ENCODE peak calls at places on chromosomes 7 and 10, in ten cellular contexts. G is ELR; B is body of pancreas; R is ACHN; O is T-helper 2 cell treated with Interferon-gamma antibody and Interleukin-4, amounts not matched to agents 5 μg/mL and 100 μg/mL, for 36 hours; P is right cardiac atrium; X is psoas muscle; W is activated T-helper 1 cell treated with anti-CD3 and anti-CD28 coated beads, Interleukin-12 subunit alpha, Interleukin-12 subunit beta, Interleukin-2, Interleukin-4 antibody, amounts not matched to agents 30 ng/mL and 10 ng/mL and 1 ng/mL, durations not matched to agents 14 hours and 24 hours and 36 hours; D is MV-4-11; A is amygdala. E is an unnamed sample.

GRCh38 chr7:49333180-49333881 is 409.0 kb downstream of the CDC14C start:
- DNase-seq in X (no peak), A (no peak), R (no peak), O (no peak), W (no peak), P (no peak), D (no peak), G (no peak), B (no peak), E (no peak)

GRCh38 chr7:100489121-100489520 is 5.4 kb downstream of the NYAP1 start:
- DNase-seq in B (no peak), O (no peak), W (no peak), P (no peak), A (no peak), R (no peak), X (no peak), D (no peak), G (no peak), E (no peak)

GRCh38 chr7:15433154-15433553 is 128.7 kb downstream of the AGMO start:
- DNase-seq in X (no peak), A (no peak), R (no peak), B (no peak), P (no peak), G (no peak), O (no peak), D (no peak), W (no peak), E (no peak)

GRCh38 chr7:127754457-127754856 is 102.5 kb downstream of the SND1 start:
- DNase-seq in P (no peak), D (no peak), A (no peak), X (no peak), B (no peak), G (no peak), R (no peak), W (no peak), O (no peak), E (no peak)

GRCh38 chr7:107180378-107180777 is 11.6 kb downstream of the HBP1 start:
- DNase-seq in O (no peak), X (peak), D (no peak), A (no peak), G (peak), R (peak), W (no peak), B (peak), P (peak), E (no peak)

GRCh38 chr10:35172574-35172973 is 45.9 kb downstream of the CREM start:
- DNase-seq in X (peak), B (no peak), O (no peak), P (peak), G (no peak), W (no peak), R (no peak), D (no peak), A (no peak), E (no peak)

GRCh38 chr7:157963526-157963925 is 624.1 kb downstream of the PTPRN2 start:
- DNase-seq in W (no peak), P (no peak), X (no peak), B (no peak), D (no peak), A (no peak), O (no peak), R (no peak), G (no peak), E (no peak)

GRCh38 chr10:132667613-132668394 is 118.1 kb downstream of the NKX6-2 start:
- DNase-seq in A (no peak), P (no peak), X (peak), B (no peak), D (no peak), O (no peak), W (no peak), R (peak), G (peak), E (no peak)

GRCh38 chr10:69685802-69686585 is 55.9 kb downstream of the FAM241B start:
- DNase-seq in P (peak), W (no peak), D (no peak), A (no peak), B (peak), O (no peak), G (no peak), R (no peak), X (peak), E (no peak)

GRCh38 chr10:4865945-4866661 is 40.1 kb downstream of the AKR1E2 start:
- DNase-seq in G (peak), A (no peak), D (peak), R (no peak), P (no peak), B (no peak), X (no peak), W (no peak), O (no peak), E (no peak)

GRCh38 chr7:155897758-155898386 is 85.6 kb upstream of the SHH start:
- DNase-seq in X (peak), A (no peak), G (no peak), O (no peak), P (no peak), B (no peak), D (no peak), R (no peak), W (no peak), E (no peak)

GRCh38 chr10:128468462-128468861 is 342.2 kb upstream of the MKI67 start:
- DNase-seq in G (no peak), W (no peak), R (no peak), P (no peak), B (no peak), X (no peak), D (no peak), O (no peak), A (no peak), E (no peak)

GRCh38 chr10:29698766-29699490 is 64.2 kb upstream of the SVIL start:
- DNase-seq in W (no peak), G (no peak), D (no peak), O (no peak), A (no peak), B (no peak), R (no peak), P (no peak), X (no peak), E (no peak)

GRCh38 chr10:3781458-3782098 is 3.4 kb downstream of the KLF6 start:
- DNase-seq in G (peak), B (peak), W (no peak), D (peak), X (peak), A (no peak), O (no peak), P (peak), R (peak), E (no peak)

GRCh38 chr10:98555011-98555619 is 108.4 kb upstream of the HPS1 start:
- DNase-seq in O (no peak), X (no peak), G (no peak), P (no peak), A (no peak), B (no peak), D (no peak), W (no peak), R (no peak), E (no peak)

GRCh38 chr10:112827091-112827490 is 123.0 kb upstream of the TCF7L2 start:
- DNase-seq in O (no peak), R (no peak), W (no peak), B (no peak), A (no peak), G (no peak), D (no peak), X (no peak), P (no peak), E (no peak)

GRCh38 chr10:88974446-88975376 is 15.9 kb upstream of the FAS start:
- DNase-seq in P (no peak), A (no peak), R (peak), O (no peak), D (no peak), X (no peak), W (no peak), B (no peak), G (peak), E (no peak)

GRCh38 chr7:139852482-139852845 is 23.4 kb downstream of the TBXAS1 start:
- DNase-seq in D (no peak), W (no peak), G (no peak), X (no peak), O (no peak), P (no peak), R (no peak), A (no peak), B (no peak), E (no peak)

GRCh38 chr10:71553371-71553900 is 156.7 kb downstream of the CDH23 start:
- DNase-seq in D (no peak), B (no peak), W (no peak), R (no peak), A (no peak), P (no peak), X (no peak), G (peak), O (no peak), E (no peak)

E was measured in germinal center.